ENCODE peak calls at places on chromosomes 2 and 18, in six cellular contexts. O, C, Z, H, Y and Q are unnamed samples.

GRCh38 chr18:32618501-32618985 is 147.9 kb upstream of the GAREM1 start:
- DNase-seq in O (no peak), C (no peak), Z (no peak), H (no peak), Y (no peak), Q (no peak)

GRCh38 chr2:1625281-1626001 is 118.9 kb downstream of the PXDN start:
- DNase-seq in O (no peak), C (no peak), Z (peak; percentile 98), H (no peak), Y (no peak), Q (no peak)

GRCh38 chr2:69138247-69138754 is 125.3 kb downstream of the ANTXR1 start:
- DNase-seq in O (no peak), C (no peak), Z (peak; percentile 86), H (no peak), Y (no peak), Q (no peak)

GRCh38 chr2:138084206-138084605 is 119.9 kb downstream of the HNMT start:
- DNase-seq in O (no peak), C (no peak), Z (no peak), H (no peak), Y (no peak), Q (no peak)

GRCh38 chr2:99572798-99573197 is 83.0 kb upstream of the REV1 start:
- DNase-seq in O (no peak), C (no peak), Z (no peak), H (no peak), Y (no peak), Q (no peak)

GRCh38 chr18:13613099-13613498 is 113.3 kb downstream of the FAM210A start:
- DNase-seq in O (no peak), C (no peak), Z (no peak), H (no peak), Y (no peak), Q (no peak)

GRCh38 chr2:200700856-200701255 is 110.9 kb upstream of the BZW1 start:
- DNase-seq in O (no peak), C (no peak), Z (no peak), H (no peak), Y (no peak), Q (no peak)

GRCh38 chr2:47512581-47513083 is 109.7 kb downstream of the MSH2 start:
- DNase-seq in O (no peak), C (no peak), Z (peak; percentile 82), H (no peak), Y (no peak), Q (no peak)

GRCh38 chr2:239321596-239322413 is 79.0 kb downstream of the HDAC4 start:
- DNase-seq in O (no peak), C (peak; percentile 55), Z (no peak), H (peak; percentile 40), Y (no peak), Q (peak; percentile 72)

GRCh38 chr2:156329922-156330726 is 2.4 kb downstream of the NR4A2 start:
- DNase-seq in O (no peak), C (no peak), Z (no peak), H (no peak), Y (no peak), Q (no peak)

GRCh38 chr2:187658952-187659525 is 104.8 kb upstream of the TFPI start:
- DNase-seq in O (no peak), C (no peak), Z (peak; percentile 51), H (no peak), Y (no peak), Q (no peak)

GRCh38 chr2:64402876-64403275 is 51.1 kb upstream of the LGALSL start:
- DNase-seq in O (no peak), C (no peak), Z (peak; percentile 57), H (peak; percentile 71), Y (no peak), Q (no peak)

GRCh38 chr2:130391058-130391871 is 35.4 kb downstream of the PTPN18 start:
- DNase-seq in O (no peak), C (peak; percentile 38), Z (peak; percentile 74), H (peak; percentile 84), Y (peak; percentile 59), Q (peak; percentile 49)

GRCh38 chr18:45156941-45157340 is 458.3 kb upstream of the SLC14A2 start:
- DNase-seq in O (no peak), C (no peak), Z (no peak), H (no peak), Y (no peak), Q (no peak)

GRCh38 chr2:112803691-112804521 is 19.6 kb upstream of the IL1A start:
- DNase-seq in O (no peak), C (no peak), Z (peak; percentile 96), H (no peak), Y (no peak), Q (no peak)

GRCh38 chr2:45884126-45884525 is 232.7 kb downstream of the PRKCE start:
- DNase-seq in O (no peak), C (no peak), Z (no peak), H (no peak), Y (no peak), Q (no peak)

GRCh38 chr2:45886229-45886663 is 234.8 kb downstream of the PRKCE start:
- DNase-seq in O (no peak), C (no peak), Z (no peak), H (no peak), Y (no peak), Q (no peak)

GRCh38 chr2:45883601-45884000 is 232.1 kb downstream of the PRKCE start:
- DNase-seq in O (no peak), C (no peak), Z (no peak), H (no peak), Y (no peak), Q (no peak)

GRCh38 chr2:45882707-45883106 is 231.2 kb downstream of the PRKCE start:
- DNase-seq in O (no peak), C (no peak), Z (no peak), H (no peak), Y (no peak), Q (no peak)

DNA sequence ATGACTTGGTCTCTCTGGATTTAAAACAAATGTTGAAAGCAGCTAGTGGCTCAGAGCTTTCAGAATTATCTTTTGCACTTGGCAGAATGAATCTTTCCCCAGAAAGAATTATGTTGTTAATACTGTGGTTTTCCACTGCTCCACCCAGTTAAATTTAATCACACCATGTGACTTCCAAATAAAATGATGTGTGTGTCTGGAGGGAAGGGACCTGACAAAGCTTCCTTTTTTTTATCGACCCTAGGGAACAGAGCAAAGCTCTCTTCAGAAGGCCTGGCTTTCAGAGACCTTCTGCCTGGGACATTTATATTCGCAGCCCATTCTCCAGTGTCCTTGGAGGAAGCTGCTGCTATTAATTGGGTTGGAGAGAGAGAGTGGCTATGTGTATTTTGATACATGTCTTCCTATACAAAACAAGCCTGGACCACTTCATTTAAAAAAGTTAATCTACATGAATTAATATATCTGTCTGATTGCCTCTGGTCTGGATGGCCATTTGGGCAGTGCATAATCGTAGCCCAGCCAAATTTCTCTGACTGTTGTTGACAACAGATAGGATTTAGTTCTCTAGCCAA is 233.7 kb downstream of the PRKCE start:
- DNase-seq in O (no peak), C (no peak), Z (no peak), H (no peak), Y (no peak), Q (no peak)
- H3K4me1 ChIP-seq in O (peaks cover 18% of the 10 kb centered on the region), C (no peaks in the 10 kb centered on the region), Z (peaks cover 6% of the 10 kb centered on the region), H (peaks cover 7% of the 10 kb centered on the region), Y (no peaks in the 10 kb centered on the region), Q (no peaks in the 10 kb centered on the region)

GRCh38 chr2:160492401-160493226 is 993 bp downstream of the RBMS1 start:
- DNase-seq in O (peak; percentile 53), C (peak; percentile 16), Z (peak; percentile 77), H (peak; percentile 83), Y (peak; percentile 61), Q (peak; percentile 69)

GRCh38 chr2:160490760-160491367 is 2.7 kb downstream of the RBMS1 start:
- DNase-seq in O (no peak), C (no peak), Z (no peak), H (no peak), Y (no peak), Q (no peak)

GRCh38 chr2:160486341-160486740 is 7.3 kb downstream of the RBMS1 start:
- DNase-seq in O (no peak), C (no peak), Z (no peak), H (no peak), Y (no peak), Q (no peak)

GRCh38 chr2:160491922-160492371 is 1.7 kb downstream of the RBMS1 start:
- DNase-seq in O (no peak), C (no peak), Z (peak; percentile 45), H (no peak), Y (no peak), Q (no peak)

DNA sequence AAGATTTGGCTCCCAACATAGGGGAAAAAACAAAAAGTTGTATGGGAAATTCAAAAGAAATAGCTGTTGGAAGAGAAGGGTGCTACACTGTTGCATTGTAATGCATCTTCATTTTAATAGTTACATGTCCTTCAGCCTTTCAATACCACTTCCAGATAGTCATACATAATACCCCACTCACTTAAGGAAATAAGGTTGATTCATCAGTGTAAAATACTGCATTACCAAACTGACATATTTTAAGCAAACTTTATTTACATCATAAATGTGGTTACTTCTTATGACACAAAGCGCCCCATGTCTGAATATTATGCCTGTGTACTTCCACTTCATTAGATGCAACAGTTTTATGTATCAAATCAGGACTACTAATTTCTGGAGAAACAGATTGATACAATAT is 4.5 kb downstream of the RBMS1 start:
- DNase-seq in O (no peak), C (no peak), Z (peak; percentile 35), H (no peak), Y (no peak), Q (no peak)
- H3K4me1 ChIP-seq in O (peaks cover 65% of the 10 kb centered on the region), C (peaks cover 17% of the 10 kb centered on the region), Z (peaks cover 27% of the 10 kb centered on the region), H (peaks cover 8% of the 10 kb centered on the region), Y (peaks cover 17% of the 10 kb centered on the region), Q (peaks cover 78% of the 10 kb centered on the region)

GRCh38 chr2:240558229-240558885 is 569 bp upstream of the ANKMY1 start:
- DNase-seq in O (no peak), C (no peak), Z (no peak), H (no peak), Y (no peak), Q (no peak)
- H3K4me1 ChIP-seq in O (peaks cover 59% of the 10 kb centered on the region), C (peaks cover 61% of the 10 kb centered on the region), Z (peaks cover 30% of the 10 kb centered on the region), H (peaks cover 19% of the 10 kb centered on the region), Y (peaks cover 10% of the 10 kb centered on the region), Q (peaks cover 62% of the 10 kb centered on the region)

DNA sequence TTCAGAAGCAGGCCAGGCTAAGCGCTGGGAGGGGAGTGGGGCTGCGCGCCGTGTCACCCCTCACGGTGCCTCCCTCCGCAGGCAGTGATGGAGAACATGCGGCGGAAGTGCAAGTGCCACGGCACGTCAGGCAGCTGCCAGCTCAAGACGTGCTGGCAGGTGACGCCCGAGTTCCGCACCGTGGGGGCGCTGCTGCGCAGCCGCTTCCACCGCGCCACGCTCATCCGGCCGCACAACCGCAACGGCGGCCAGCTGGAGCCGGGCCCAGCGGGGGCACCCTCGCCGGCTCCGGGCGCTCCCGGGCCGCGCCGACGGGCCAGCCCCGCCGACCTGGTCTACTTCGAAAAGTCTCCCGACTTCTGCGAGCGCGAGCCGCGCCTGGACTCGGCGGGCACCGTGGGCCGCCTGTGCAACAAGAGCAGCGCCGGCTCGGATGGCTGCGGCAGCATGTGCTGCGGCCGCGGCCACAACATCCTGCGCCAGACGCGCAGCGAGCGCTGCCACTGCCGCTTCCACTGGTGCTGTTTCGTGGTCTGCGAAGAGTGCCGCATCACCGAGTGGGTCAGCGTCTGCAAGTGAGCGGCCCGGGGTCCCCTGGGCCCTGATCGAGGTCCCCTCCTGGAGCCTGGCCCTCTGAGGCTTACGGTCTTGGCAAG is 12.2 kb downstream of the WNT10A start:
- DNase-seq in O (peak; percentile 78), C (peak; percentile 80), Z (peak; percentile 84), H (peak; percentile 76), Y (peak; percentile 34), Q (peak; percentile 92)
- H3K4me1 ChIP-seq in O (peaks cover 61% of the 10 kb centered on the region), C (peaks cover 65% of the 10 kb centered on the region), Z (peaks cover 54% of the 10 kb centered on the region), H (peaks cover 9% of the 10 kb centered on the region), Y (peaks cover 7% of the 10 kb centered on the region), Q (peaks cover 66% of the 10 kb centered on the region)

GRCh38 chr2:39570130-39570555 is 95.6 kb upstream of the TMEM178A start:
- DNase-seq in O (no peak), C (no peak), Z (no peak), H (no peak), Y (no peak), Q (no peak)
- H3K4me1 ChIP-seq in O (no peaks in the 10 kb centered on the region), C (no peaks in the 10 kb centered on the region), Z (peaks cover 41% of the 10 kb centered on the region), H (peaks cover 2% of the 10 kb centered on the region), Y (no peaks in the 10 kb centered on the region), Q (no peaks in the 10 kb centered on the region)